ENCODE peak calls at places on chromosomes 3 and 15, in six cellular contexts. P, N, T, L, C and B are unnamed samples.
A peak's percentile ranks its signal among the peaks of the same experiment; 100 is the strongest.

GRCh38 chr3:62718515-62719320 is 156.5 kb downstream of the CADPS start:
- DNase-seq in P (no peak), N (no peak), T (no peak), L (no peak), C (no peak), B (no peak)

GRCh38 chr15:64883097-64883581 is 28.6 kb upstream of the ANKDD1A start:
- DNase-seq in P (no peak), N (no peak), T (no peak), L (no peak), C (no peak), B (peak; percentile 30)

GRCh38 chr3:5005367-5005766 is 26.1 kb downstream of the BHLHE40 start:
- DNase-seq in P (no peak), N (no peak), T (no peak), L (no peak), C (no peak), B (no peak)

GRCh38 chr3:155317211-155317610 is 23.7 kb upstream of the STRIT1 start:
- DNase-seq in P (no peak), N (no peak), T (no peak), L (no peak), C (no peak), B (no peak)

GRCh38 chr3:16741890-16742289 is 136.7 kb upstream of the DAZL start:
- DNase-seq in P (no peak), N (no peak), T (no peak), L (peak; percentile 19), C (no peak), B (peak; percentile 48)

GRCh38 chr3:71416868-71417267 is 166.7 kb downstream of the FOXP1 start:
- DNase-seq in P (no peak), N (peak; percentile 59), T (no peak), L (no peak), C (no peak), B (no peak)

GRCh38 chr15:23538657-23539056 is 26.8 kb upstream of the MKRN3 start:
- DNase-seq in P (no peak), N (no peak), T (no peak), L (no peak), C (no peak), B (no peak)

GRCh38 chr3:172323894-172324590 is 124.2 kb downstream of the GHSR start:
- DNase-seq in P (peak; percentile 43), N (no peak), T (no peak), L (peak; percentile 34), C (no peak), B (peak; percentile 50)

GRCh38 chr3:38022301-38022700 is 7.1 kb downstream of the PLCD1 start:
- DNase-seq in P (no peak), N (peak; percentile 14), T (peak; percentile 60), L (no peak), C (no peak), B (peak; percentile 27)

GRCh38 chr15:90979582-90979981 is 14.8 kb downstream of the PRC1 start:
- DNase-seq in P (no peak), N (no peak), T (no peak), L (no peak), C (no peak), B (no peak)

GRCh38 chr3:53841296-53841695 is 4.9 kb downstream of the CHDH start:
- DNase-seq in P (peak; percentile 46), N (no peak), T (no peak), L (no peak), C (no peak), B (no peak)

GRCh38 chr15:69096197-69096596 is 64.2 kb upstream of the GLCE start:
- DNase-seq in P (no peak), N (no peak), T (no peak), L (peak; percentile 44), C (no peak), B (no peak)

GRCh38 chr3:174891524-174892203 is 32.5 kb downstream of the NAALADL2 start:
- DNase-seq in P (no peak), N (no peak), T (no peak), L (no peak), C (peak; percentile 21), B (no peak)

GRCh38 chr3:149581681-149582349 is 76.0 kb downstream of the WWTR1 start:
- DNase-seq in P (no peak), N (no peak), T (peak; percentile 82), L (no peak), C (peak; percentile 84), B (peak; percentile 75)

GRCh38 chr3:135224963-135225362 is 429.9 kb downstream of the EPHB1 start:
- DNase-seq in P (no peak), N (no peak), T (no peak), L (no peak), C (no peak), B (no peak)

GRCh38 chr3:160129459-160130061 is 95.7 kb upstream of the C3orf80 start:
- DNase-seq in P (no peak), N (no peak), T (no peak), L (no peak), C (peak; percentile 95), B (no peak)

GRCh38 chr3:23815879-23816278 is 10.1 kb downstream of the UBE2E1 start:
- DNase-seq in P (no peak), N (no peak), T (no peak), L (no peak), C (peak; percentile 69), B (no peak)

GRCh38 chr3:134677196-134677986 is 26.6 kb upstream of the KY start:
- DNase-seq in P (no peak), N (peak; percentile 84), T (no peak), L (peak; percentile 47), C (peak; percentile 5), B (no peak)

GRCh38 chr15:77870195-77871065 is 207.1 kb downstream of the TBC1D2B start:
- DNase-seq in P (peak; percentile 76), N (peak; percentile 90), T (peak; percentile 81), L (peak; percentile 47), C (peak; percentile 63), B (peak; percentile 69)

DNA sequence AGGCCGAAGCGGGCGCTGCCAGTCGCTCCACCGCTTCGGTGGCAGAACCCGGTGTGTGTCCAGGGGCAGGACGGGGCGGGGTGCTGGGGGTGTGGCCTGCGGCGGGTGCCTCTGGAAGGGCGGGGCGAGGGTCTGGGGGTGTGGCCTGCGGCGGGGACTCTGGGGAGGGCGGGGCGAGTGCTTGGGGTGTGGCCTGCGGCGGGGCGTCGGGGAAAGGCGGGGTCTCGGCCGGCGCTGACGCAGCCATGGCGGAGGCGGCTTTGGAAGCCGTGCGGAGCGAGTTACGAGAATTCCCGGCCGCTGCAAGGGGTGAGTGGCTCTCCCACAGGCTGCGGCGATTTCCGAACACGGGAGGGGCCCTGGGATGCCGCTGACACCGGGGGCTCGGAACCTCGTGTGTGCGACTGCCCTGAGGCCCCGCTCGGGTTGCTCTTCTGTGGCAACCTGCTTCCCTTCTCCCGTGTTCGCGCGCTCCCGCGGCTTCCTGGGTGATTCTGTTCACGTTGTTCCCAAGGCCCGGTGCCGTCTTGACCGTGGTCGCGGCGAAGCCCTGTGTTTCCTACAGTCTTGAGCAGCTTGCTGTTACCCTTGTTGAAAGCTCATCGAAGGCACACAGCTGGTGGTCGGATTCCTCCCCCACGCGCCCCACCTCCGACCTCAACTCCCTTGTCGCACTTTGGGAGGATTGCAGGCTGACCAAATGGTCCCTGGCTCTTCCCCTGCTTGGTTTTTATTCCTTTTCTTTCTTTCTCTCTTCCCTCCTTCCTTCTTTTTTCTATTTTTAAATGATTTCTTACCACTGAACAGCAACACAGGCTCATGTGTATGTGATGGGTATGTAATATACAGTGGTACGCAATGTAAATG is at the start of gene JMJD7:
- DNase-seq in P (peak; percentile 95), N (peak; percentile 90), T (peak; percentile 95), L (peak; percentile 95), C (peak; percentile 88), B (peak; percentile 99)
- H3K27ac ChIP-seq in P (peak within 1 kb of the TSS; percentile 92), N (no peak within 1 kb of the TSS), T (peak within 1 kb of the TSS; percentile 78), L (peak within 1 kb of the TSS; percentile 92), C (no peak within 1 kb of the TSS), B (no peak within 1 kb of the TSS)

GRCh38 chr3:186273586-186273985 is 88.4 kb downstream of the DGKG start:
- DNase-seq in P (no peak), N (no peak), T (no peak), L (peak; percentile 65), C (no peak), B (no peak)

GRCh38 chr3:186264608-186265400 is 97.2 kb downstream of the DGKG start:
- DNase-seq in P (no peak), N (no peak), T (no peak), L (no peak), C (no peak), B (no peak)

GRCh38 chr3:186268616-186269448 is 93.2 kb downstream of the DGKG start:
- DNase-seq in P (no peak), N (peak; percentile 65), T (no peak), L (no peak), C (no peak), B (no peak)

GRCh38 chr3:186270711-186271110 is 91.3 kb downstream of the DGKG start:
- DNase-seq in P (no peak), N (no peak), T (no peak), L (no peak), C (no peak), B (no peak)

GRCh38 chr3:186267758-186268157 is 94.3 kb downstream of the DGKG start:
- DNase-seq in P (no peak), N (no peak), T (no peak), L (no peak), C (no peak), B (no peak)
- H3K9me3 ChIP-seq in P (no peaks in the 10 kb centered on the region), N (no peaks in the 10 kb centered on the region), T (no peaks in the 10 kb centered on the region), L (no peaks in the 10 kb centered on the region), C (no peaks in the 10 kb centered on the region), B (no peaks in the 10 kb centered on the region)

GRCh38 chr3:56776551-56776950 is 25.2 kb downstream of the ARHGEF3 start:
- DNase-seq in P (no peak), N (no peak), T (no peak), L (no peak), C (no peak), B (no peak)

GRCh38 chr3:56773588-56774330 is 28.0 kb downstream of the ARHGEF3 start:
- DNase-seq in P (no peak), N (no peak), T (no peak), L (no peak), C (no peak), B (no peak)

GRCh38 chr3:56778904-56779303 is 22.8 kb downstream of the ARHGEF3 start:
- DNase-seq in P (no peak), N (no peak), T (no peak), L (no peak), C (no peak), B (no peak)

GRCh38 chr3:56775356-56775914 is 26.3 kb downstream of the ARHGEF3 start:
- DNase-seq in P (no peak), N (no peak), T (no peak), L (no peak), C (no peak), B (no peak)

GRCh38 chr3:56775931-56776461 is 25.8 kb downstream of the ARHGEF3 start:
- DNase-seq in P (no peak), N (no peak), T (no peak), L (no peak), C (no peak), B (no peak)
- H3K27ac ChIP-seq in P (no peak overlapping the region), N (no peak overlapping the region), T (no peak overlapping the region), L (peak overlapping the region; percentile 62), C (no peak overlapping the region), B (no peak overlapping the region)

DNA sequence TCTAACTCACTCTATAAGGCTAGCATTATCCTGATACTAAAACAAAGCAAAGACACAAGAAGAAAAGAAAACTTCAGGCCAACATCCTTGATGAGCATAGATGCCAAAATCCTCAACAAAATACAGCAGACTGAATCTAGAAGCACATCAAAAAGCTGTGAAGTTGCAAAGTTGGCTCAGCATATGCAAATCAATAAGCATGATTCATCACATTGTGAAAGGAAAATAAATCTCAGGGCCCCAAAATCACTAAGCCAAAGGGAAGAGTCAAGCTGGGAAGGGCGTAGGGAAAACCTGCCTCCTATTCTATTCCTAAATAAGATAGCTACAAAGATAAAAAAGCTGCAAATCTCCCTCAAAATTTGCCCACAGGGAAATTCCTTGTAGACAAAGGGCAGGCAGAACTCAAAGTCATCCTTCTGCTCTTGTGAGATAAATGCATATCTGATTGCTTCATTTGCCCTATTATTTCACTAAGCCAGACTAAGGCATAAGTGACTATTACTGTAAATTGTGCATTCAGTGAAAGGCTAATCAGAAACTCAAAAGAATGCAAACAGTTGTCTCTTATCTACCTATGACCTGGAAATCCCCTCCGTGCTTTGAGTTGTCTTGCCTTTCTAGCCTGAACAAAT is 30.4 kb upstream of the CCNL1 start:
- DNase-seq in P (no peak), N (no peak), T (no peak), L (no peak), C (no peak), B (no peak)
- H3K9me3 ChIP-seq in P (peaks cover 83% of the 10 kb centered on the region), N (peaks cover 5% of the 10 kb centered on the region), T (peaks cover 23% of the 10 kb centered on the region), L (peaks cover 69% of the 10 kb centered on the region), C (no peaks in the 10 kb centered on the region), B (peaks cover 3% of the 10 kb centered on the region)